ENCODE peak calls at places on chromosome 11, in five cellular contexts. K is fibroblast of mammary gland, O is kidney epithelial cell, D is heart right ventricle, X is adrenal gland. R is an unnamed sample.

GRCh38 chr11:12239396-12240298 is 129.3 kb downstream of the MICAL2 start:
- DNase-seq in K (no peak), O (no peak), D (no peak), X (no peak), R (peak; percentile 25)

GRCh38 chr11:21545701-21546100 is 647.2 kb upstream of the ANO5 start:
- DNase-seq in K (no peak), O (no peak), D (no peak), X (no peak), R (no peak)

GRCh38 chr11:17985517-17985916 is 27.3 kb downstream of the SERGEF start:
- DNase-seq in K (peak; percentile 47), O (peak; percentile 53), D (no peak), X (peak; percentile 43), R (peak; percentile 59)

GRCh38 chr11:88623536-88623935 is 286.0 kb upstream of the CTSC start:
- DNase-seq in K (no peak), O (no peak), D (no peak), X (no peak), R (no peak)

GRCh38 chr11:63862923-63863322 is 24.0 kb downstream of the MARK2 start:
- DNase-seq in K (no peak), O (no peak), D (no peak), X (no peak), R (peak; percentile 26)

GRCh38 chr11:92632510-92632909 is 336.9 kb upstream of the MTNR1B start:
- DNase-seq in K (no peak), O (no peak), D (no peak), X (no peak), R (no peak)

GRCh38 chr11:100741866-100742625 is 55.0 kb downstream of the ARHGAP42 start:
- DNase-seq in K (no peak), O (no peak), D (no peak), X (no peak), R (no peak)

GRCh38 chr11:61693897-61694840 is 14.0 kb downstream of the DAGLA start:
- DNase-seq in K (no peak), O (no peak), D (no peak), X (peak; percentile 94), R (no peak)

GRCh38 chr11:122399375-122399774 is 256.1 kb upstream of the UBASH3B start:
- DNase-seq in K (no peak), O (no peak), D (no peak), X (no peak), R (no peak)

GRCh38 chr11:129090056-129090455 is 102.1 kb downstream of the ARHGAP32 start:
- DNase-seq in K (peak; percentile 1), O (no peak), D (no peak), X (no peak), R (peak; percentile 30)

GRCh38 chr11:12409621-12410005 is 32.2 kb downstream of the PARVA start:
- DNase-seq in K (peak; percentile 46), O (no peak), D (no peak), X (no peak), R (no peak)

GRCh38 chr11:47314992-47315391 is 37.5 kb downstream of the MYBPC3 start:
- DNase-seq in K (peak; percentile 41), O (no peak), D (no peak), X (no peak), R (no peak)

GRCh38 chr11:84673753-84674152 is 953.4 kb downstream of the DLG2 start:
- DNase-seq in K (peak; percentile 39), O (peak; percentile 7), D (no peak), X (peak; percentile 6), R (peak; percentile 33)

GRCh38 chr11:133619397-133619796 is 87.1 kb upstream of the OPCML start:
- DNase-seq in K (no peak), O (no peak), D (no peak), X (no peak), R (no peak)

GRCh38 chr11:34437224-34437879 is 1.4 kb upstream of the CAT start:
- DNase-seq in K (no peak), O (no peak), D (no peak), X (no peak), R (no peak)
- TF ChIP-seq CTCF in K (no peak), O (no peak), D (no peak), X (no peak), R (no peak)

GRCh38 chr11:68096962-68097361 is 24.2 kb downstream of the CHKA start:
- DNase-seq in K (no peak), O (no peak), D (no peak), X (no peak), R (no peak)
- H3K4me3 ChIP-seq in K (no peak overlapping the region), O (no peak overlapping the region), D (no peak overlapping the region), X (no peak overlapping the region), R (no peak overlapping the region)

GRCh38 chr11:117442049-117442868 is 114.6 kb downstream of the CEP164 start:
- DNase-seq in K (no peak), O (no peak), D (no peak), X (no peak), R (no peak)

GRCh38 chr11:117444256-117445096 is 116.8 kb downstream of the CEP164 start:
- DNase-seq in K (no peak), O (no peak), D (no peak), X (no peak), R (no peak)

GRCh38 chr11:117445097-117445658 is 117.5 kb downstream of the CEP164 start:
- DNase-seq in K (no peak), O (no peak), D (no peak), X (no peak), R (no peak)

GRCh38 chr11:117442869-117443239 is 115.2 kb downstream of the CEP164 start:
- DNase-seq in K (no peak), O (no peak), D (no peak), X (no peak), R (no peak)

DNA sequence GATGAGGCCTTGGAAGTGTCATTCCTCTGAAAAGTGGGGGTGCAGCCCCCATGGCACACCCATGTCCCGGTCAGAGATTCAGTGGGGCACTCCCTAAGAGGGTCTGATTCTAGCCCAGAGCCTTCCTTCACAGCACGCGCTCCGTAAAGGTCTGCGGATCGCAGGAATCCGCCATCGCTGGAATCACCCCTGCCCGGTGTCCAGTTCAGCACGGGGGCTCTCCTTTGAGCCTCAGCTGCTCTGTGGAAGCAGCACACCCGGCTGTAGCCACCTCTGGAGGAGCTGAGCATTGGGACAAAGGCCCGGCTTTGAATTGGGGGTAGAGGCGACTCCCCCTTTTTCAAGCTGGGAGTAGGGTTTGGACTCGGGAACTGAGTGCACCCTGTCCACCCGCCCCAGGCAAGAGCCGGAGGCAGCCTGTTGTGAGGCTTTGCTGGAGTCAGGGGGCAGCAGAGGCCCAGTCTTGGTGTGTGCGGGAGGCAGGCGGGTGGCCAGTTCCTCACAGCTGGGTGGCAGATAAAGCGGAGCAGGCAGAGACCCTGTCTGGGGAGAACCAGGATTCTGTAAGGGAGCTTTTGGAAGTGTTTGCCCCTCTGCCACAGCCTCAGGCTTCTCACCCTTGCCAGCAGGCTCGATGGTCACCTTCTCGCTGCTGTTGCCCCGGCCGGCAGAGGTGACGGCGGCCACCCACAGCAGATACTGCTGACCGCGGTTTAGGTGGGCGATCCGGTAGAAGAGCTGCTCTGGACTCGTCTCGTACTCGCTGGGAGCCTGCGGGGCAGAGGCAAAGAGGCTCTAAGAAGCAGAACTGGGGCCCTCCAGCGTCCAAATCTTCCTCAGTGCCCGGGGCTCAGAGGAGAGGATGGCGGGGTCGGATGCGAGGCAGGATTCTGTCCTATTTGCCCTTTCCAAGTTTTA is 115.9 kb downstream of the CEP164 start:
- DNase-seq in K (peak; percentile 24), O (no peak), D (peak; percentile 63), X (peak; percentile 55), R (no peak)
- TF ChIP-seq CTCF in K (peak; percentile 42), O (peak; percentile 92), D (peak; percentile 60), X (peak; percentile 57), R (peak; percentile 59)

GRCh38 chr11:95361180-95361579 is 130.2 kb upstream of the SESN3 start:
- DNase-seq in K (no peak), O (no peak), D (no peak), X (no peak), R (no peak)

GRCh38 chr11:95358516-95359322 is 127.7 kb upstream of the SESN3 start:
- DNase-seq in K (no peak), O (no peak), D (no peak), X (no peak), R (no peak)

GRCh38 chr11:95359323-95359656 is 128.3 kb upstream of the SESN3 start:
- DNase-seq in K (no peak), O (no peak), D (no peak), X (no peak), R (no peak)

GRCh38 chr11:95360382-95360781 is 129.4 kb upstream of the SESN3 start:
- DNase-seq in K (peak; percentile 38), O (no peak), D (no peak), X (no peak), R (no peak)

GRCh38 chr11:95359756-95360155 is 128.8 kb upstream of the SESN3 start:
- DNase-seq in K (no peak), O (no peak), D (no peak), X (no peak), R (no peak)
- H3K4me3 ChIP-seq in K (no peak overlapping the region), O (no peak overlapping the region), D (no peak overlapping the region), X (no peak overlapping the region), R (no peak overlapping the region)

GRCh38 chr11:106329273-106330018 is 252.0 kb downstream of the AASDHPPT start:
- DNase-seq in K (no peak), O (no peak), D (no peak), X (no peak), R (no peak)
- TF ChIP-seq CTCF in K (peak; percentile 17), O (no peak), D (no peak), X (no peak), R (peak; percentile 17)

GRCh38 chr11:2862950-2863618 is 22.5 kb downstream of the CDKN1C start:
- DNase-seq in K (no peak), O (no peak), D (no peak), X (no peak), R (peak; percentile 13)
- H3K4me3 ChIP-seq in K (no peak overlapping the region), O (no peak overlapping the region), D (peak overlapping the region; percentile 41), X (peak overlapping the region; percentile 45), R (no peak overlapping the region)

GRCh38 chr11:44758996-44759395 is 32.2 kb downstream of the TSPAN18 start:
- DNase-seq in K (no peak), O (no peak), D (no peak), X (peak; percentile 2), R (no peak)

GRCh38 chr11:44761546-44761961 is 34.8 kb downstream of the TSPAN18 start:
- DNase-seq in K (no peak), O (no peak), D (peak; percentile 29), X (peak; percentile 6), R (no peak)

GRCh38 chr11:44759743-44760476 is 33.1 kb downstream of the TSPAN18 start:
- DNase-seq in K (no peak), O (no peak), D (no peak), X (no peak), R (no peak)

GRCh38 chr11:44760477-44760872 is 33.7 kb downstream of the TSPAN18 start:
- DNase-seq in K (no peak), O (no peak), D (no peak), X (no peak), R (no peak)

GRCh38 chr11:44760917-44761545 is 34.3 kb downstream of the TSPAN18 start:
- DNase-seq in K (peak; percentile 88), O (peak; percentile 64), D (no peak), X (peak; percentile 90), R (peak; percentile 72)
- TF ChIP-seq CTCF in K (no peak), O (no peak), D (peak; percentile 10), X (peak; percentile 17), R (no peak)